ENCODE peak calls at places on chromosomes 13 and 19, in six cellular contexts. One of them, this sample, is unnamed.

GRCh38 chr13:60261432-60262351 is 98.0 kb upstream of the DIAPH3 start:
- DNase-seq in NCI-H748 treated with DMSO at 0.1 percent for 48 hours: peak; percentile 96
- DNase-seq in NCI-H2081: peak; percentile 96
- DNase-seq in tibial artery: no peak
- DNase-seq in neural progenitor cell: peak; percentile 71
- DNase-seq in stimulated activated CD8-positive, alpha-beta memory T cell treated with anti-CD3 and anti-CD28 coated beads, Interleukin-15, amount 100 ng/mL, for 4 hours: no peak
- DNase-seq in this sample: no peak

GRCh38 chr19:7679017-7679720 is 1.5 kb upstream of the TRAPPC5 start:
- DNase-seq in NCI-H748 treated with DMSO at 0.1 percent for 48 hours: no peak
- DNase-seq in NCI-H2081: peak; percentile 3
- DNase-seq in tibial artery: no peak
- DNase-seq in neural progenitor cell: no peak
- DNase-seq in stimulated activated CD8-positive, alpha-beta memory T cell treated with anti-CD3 and anti-CD28 coated beads, Interleukin-15, amount 100 ng/mL, for 4 hours: peak; percentile 34
- DNase-seq in this sample: no peak

GRCh38 chr13:79079351-79079839 is 326.7 kb downstream of the RBM26 start:
- DNase-seq in NCI-H748 treated with DMSO at 0.1 percent for 48 hours: no peak
- DNase-seq in NCI-H2081: no peak
- DNase-seq in tibial artery: no peak
- DNase-seq in neural progenitor cell: no peak
- DNase-seq in stimulated activated CD8-positive, alpha-beta memory T cell treated with anti-CD3 and anti-CD28 coated beads, Interleukin-15, amount 100 ng/mL, for 4 hours: no peak
- DNase-seq in this sample: no peak

GRCh38 chr13:85806553-85807175 is 7.4 kb upstream of the SLITRK6 start:
- DNase-seq in NCI-H748 treated with DMSO at 0.1 percent for 48 hours: peak; percentile 73
- DNase-seq in NCI-H2081: peak; percentile 75
- DNase-seq in tibial artery: no peak
- DNase-seq in neural progenitor cell: peak; percentile 62
- DNase-seq in stimulated activated CD8-positive, alpha-beta memory T cell treated with anti-CD3 and anti-CD28 coated beads, Interleukin-15, amount 100 ng/mL, for 4 hours: no peak
- DNase-seq in this sample: peak; percentile 67

GRCh38 chr19:17873661-17874422 is 2.1 kb downstream of the SLC5A5 start:
- DNase-seq in NCI-H748 treated with DMSO at 0.1 percent for 48 hours: peak; percentile 6
- DNase-seq in NCI-H2081: peak; percentile 23
- DNase-seq in tibial artery: no peak
- DNase-seq in neural progenitor cell: peak; percentile 94
- DNase-seq in stimulated activated CD8-positive, alpha-beta memory T cell treated with anti-CD3 and anti-CD28 coated beads, Interleukin-15, amount 100 ng/mL, for 4 hours: peak; percentile 28
- DNase-seq in this sample: peak; percentile 48

GRCh38 chr19:28855216-28855615 is 357.7 kb downstream of the UQCRFS1 start:
- DNase-seq in NCI-H748 treated with DMSO at 0.1 percent for 48 hours: no peak
- DNase-seq in NCI-H2081: no peak
- DNase-seq in tibial artery: no peak
- DNase-seq in neural progenitor cell: no peak
- DNase-seq in stimulated activated CD8-positive, alpha-beta memory T cell treated with anti-CD3 and anti-CD28 coated beads, Interleukin-15, amount 100 ng/mL, for 4 hours: no peak
- DNase-seq in this sample: no peak

GRCh38 chr19:14434543-14435319 is 1.6 kb downstream of the PKN1 start:
- DNase-seq in NCI-H748 treated with DMSO at 0.1 percent for 48 hours: no peak
- DNase-seq in NCI-H2081: no peak
- DNase-seq in tibial artery: peak; percentile 88
- DNase-seq in neural progenitor cell: no peak
- DNase-seq in stimulated activated CD8-positive, alpha-beta memory T cell treated with anti-CD3 and anti-CD28 coated beads, Interleukin-15, amount 100 ng/mL, for 4 hours: no peak
- DNase-seq in this sample: peak; percentile 75

GRCh38 chr19:52442179-52442578 is 11.2 kb upstream of the ZNF578 start:
- DNase-seq in NCI-H748 treated with DMSO at 0.1 percent for 48 hours: no peak
- DNase-seq in NCI-H2081: no peak
- DNase-seq in tibial artery: no peak
- DNase-seq in neural progenitor cell: no peak
- DNase-seq in stimulated activated CD8-positive, alpha-beta memory T cell treated with anti-CD3 and anti-CD28 coated beads, Interleukin-15, amount 100 ng/mL, for 4 hours: no peak
- DNase-seq in this sample: no peak

This sample was measured in ELR.